ENCODE peak calls at places on chromosomes 6 and 20, in five cellular contexts. K is cerebellum, J is ascending aorta, L is thoracic aorta, R is GM13977. F is an unnamed sample.

GRCh38 chr20:36628076-36628475 is 17.9 kb downstream of the SLA2 start:
- DNase-seq in J (no peak), L (no peak), R (no peak), K (no peak), F (no peak)

GRCh38 chr20:44070139-44070900 is 116.7 kb downstream of the JPH2 start:
- DNase-seq in R (no peak), L (no peak), J (no peak), K (no peak), F (peak)

GRCh38 chr20:25223179-25223661 is 24.7 kb upstream of the PYGB start:
- DNase-seq in K (no peak), J (peak), L (no peak), R (no peak), F (no peak)

GRCh38 chr6:2971420-2972218 is at the start of gene SERPINB6:
- DNase-seq in R (peak), K (peak), J (peak), L (peak), F (peak)

GRCh38 chr6:125511809-125512341 is 210.1 kb upstream of the HDDC2 start:
- DNase-seq in R (no peak), L (no peak), J (no peak), K (no peak), F (no peak)

GRCh38 chr6:166853371-166854325 is 102.7 kb downstream of the RNASET2 start:
- DNase-seq in R (no peak), J (no peak), K (no peak), L (no peak), F (no peak)

GRCh38 chr6:144335914-144336313 is 50.8 kb downstream of the UTRN start:
- DNase-seq in J (no peak), K (no peak), R (no peak), L (no peak), F (peak)

GRCh38 chr20:63708301-63709148 is 686 bp downstream of the ZGPAT start:
- DNase-seq in J (no peak), K (no peak), L (no peak), R (no peak), F (peak)

GRCh38 chr6:129164032-129164431 is 281.1 kb downstream of the LAMA2 start:
- DNase-seq in R (no peak), K (no peak), L (no peak), J (no peak), F (no peak)

GRCh38 chr20:46308258-46309157 is at the start of gene CDH22:
- DNase-seq in L (no peak), K (peak), R (peak), J (no peak), F (peak)

GRCh38 chr6:26305097-26305841 is 59.7 kb upstream of the BTN3A2 start:
- DNase-seq in R (no peak), K (peak), J (no peak), L (no peak), F (peak)

GRCh38 chr20:51305316-51306052 is 237.0 kb downstream of the NFATC2 start:
- DNase-seq in J (no peak), K (no peak), L (no peak), R (no peak), F (no peak)

GRCh38 chr6:127514396-127515227 is 4.5 kb downstream of the MTCL3 start:
- DNase-seq in R (peak), L (no peak), J (peak), K (peak), F (peak)

GRCh38 chr6:47308674-47309325 is 905 bp downstream of the TNFRSF21 start:
- DNase-seq in J (no peak), K (peak), R (peak), L (no peak), F (peak)

GRCh38 chr6:34138924-34139323 is 7.0 kb downstream of the GRM4 start:
- DNase-seq in L (no peak), K (no peak), R (no peak), J (no peak), F (no peak)

GRCh38 chr6:157723376-157723775 is 99.7 kb upstream of the SNX9 start:
- DNase-seq in K (no peak), J (no peak), L (no peak), R (no peak), F (no peak)

GRCh38 chr20:1122388-1123315 is 4.2 kb downstream of the PSMF1 start:
- DNase-seq in R (no peak), J (no peak), L (no peak), K (no peak), F (peak)

GRCh38 chr20:43506238-43506637 is 1.3 kb upstream of the L3MBTL1 start:
- DNase-seq in R (no peak), L (no peak), J (no peak), K (no peak), F (no peak)

GRCh38 chr20:50292324-50293243 is 102.0 kb downstream of the CEBPB start:
- DNase-seq in L (peak), R (no peak), K (peak), J (peak), F (peak)

GRCh38 chr20:44187763-44188709 is 1.0 kb upstream of the JPH2 start:
- DNase-seq in J (no peak), K (no peak), R (no peak), L (no peak), F (no peak)

GRCh38 chr6:170116643-170117042 is 174.2 kb downstream of the DLL1 start:
- DNase-seq in L (no peak), R (no peak), J (peak), K (no peak), F (no peak)

GRCh38 chr6:145865175-145865574 is 50.6 kb upstream of the FBXO30 start:
- DNase-seq in K (no peak), J (no peak), L (no peak), R (no peak), F (no peak)

GRCh38 chr6:34237316-34237721 is 646 bp downstream of the HMGA1 start:
- DNase-seq in K (peak), J (peak), L (no peak), R (peak), F (peak)

GRCh38 chr6:5333653-5334052 is 72.3 kb downstream of the FARS2 start:
- DNase-seq in R (no peak), L (no peak), J (no peak), K (no peak), F (no peak)

GRCh38 chr20:8535403-8536003 is 403.4 kb downstream of the PLCB1 start:
- DNase-seq in R (peak), L (no peak), J (no peak), K (no peak), F (no peak)

GRCh38 chr20:44945261-44945660 is 14.9 kb downstream of the TOMM34 start:
- DNase-seq in R (no peak), K (no peak), L (no peak), J (no peak), F (no peak)

GRCh38 chr6:127786109-127786508 is 114.7 kb downstream of the THEMIS start:
- DNase-seq in J (no peak), L (no peak), R (no peak), K (no peak), F (no peak)

GRCh38 chr20:5844063-5844681 is 94.0 kb downstream of the SHLD1 start:
- DNase-seq in R (peak), J (no peak), L (no peak), K (no peak), F (peak)